ENCODE peak calls at places on chromosomes 16 and 17, in four cellular contexts. O is HL-60, W is K562, B is GM12878. V is an unnamed sample.

GRCh38 chr16:79980650-79981521 is 380.3 kb upstream of the MAF start:
- DNase-seq in O (no peak), W (no peak), B (no peak), V (no peak)

GRCh38 chr17:77233127-77233526 is 92.4 kb downstream of the SEC14L1 start:
- DNase-seq in O (no peak), W (no peak), B (no peak), V (no peak)

GRCh38 chr17:81294512-81295030 is 536 bp downstream of the SLC38A10 start:
- DNase-seq in O (no peak), W (peak), B (no peak), V (no peak)

GRCh38 chr16:3503513-3503912 is 2.7 kb downstream of the CLUAP1 start:
- DNase-seq in O (no peak), W (no peak), B (no peak), V (no peak)

GRCh38 chr16:29674188-29674587 is 4.8 kb upstream of the QPRT start:
- DNase-seq in O (no peak), W (peak), B (no peak), V (no peak)

GRCh38 chr16:84303023-84303422 is 8.3 kb downstream of the WFDC1 start:
- DNase-seq in O (no peak), W (no peak), B (no peak), V (no peak)

GRCh38 chr17:8955021-8955420 is 10.5 kb downstream of the PIK3R5 start:
- DNase-seq in O (no peak), W (no peak), B (no peak), V (no peak)

GRCh38 chr17:77541995-77542394 is 401.2 kb downstream of the SEC14L1 start:
- DNase-seq in O (no peak), W (peak), B (no peak), V (no peak)

GRCh38 chr16:23877107-23878070 is 41.6 kb downstream of the PRKCB start:
- DNase-seq in O (no peak), W (no peak), B (no peak), V (no peak)

GRCh38 chr16:15911198-15911597 is 22.8 kb upstream of the CEP20 start:
- DNase-seq in O (no peak), W (no peak), B (no peak), V (no peak)

GRCh38 chr16:69397821-69398521 is 12.2 kb upstream of the TERF2 start:
- DNase-seq in O (no peak), W (peak), B (peak), V (no peak)

GRCh38 chr16:552171-552570 is 8.0 kb upstream of the PRR35 start:
- DNase-seq in O (no peak), W (no peak), B (no peak), V (no peak)

GRCh38 chr17:73799091-73799490 is 154.8 kb upstream of the SDK2 start:
- DNase-seq in O (no peak), W (no peak), B (no peak), V (no peak)

GRCh38 chr17:51827140-51827539 is 331.4 kb downstream of the CA10 start:
- DNase-seq in O (no peak), W (no peak), B (no peak), V (no peak)

GRCh38 chr16:81261049-81261648 is 22.7 kb downstream of the BCO1 start:
- DNase-seq in O (no peak), W (peak), B (no peak), V (no peak)

GRCh38 chr16:79823644-79824043 is 223.1 kb upstream of the MAF start:
- DNase-seq in O (no peak), W (no peak), B (no peak), V (no peak)

GRCh38 chr17:18250708-18251107 is 7.8 kb downstream of the FLII start:
- DNase-seq in O (no peak), W (no peak), B (no peak), V (no peak)

GRCh38 chr16:66800856-66801255 is 528 bp downstream of the TERB1 start:
- DNase-seq in O (no peak), W (no peak), B (no peak), V (no peak)

GRCh38 chr16:81319221-81319912 is 4.6 kb downstream of the GAN start:
- DNase-seq in O (no peak), W (peak), B (no peak), V (no peak)

GRCh38 chr17:28247671-28248556 is 71.1 kb upstream of the TMEM97 start:
- DNase-seq in O (no peak), W (peak), B (no peak), V (no peak)

GRCh38 chr17:62675260-62675659 is 47.8 kb downstream of the MRC2 start:
- DNase-seq in O (no peak), W (no peak), B (no peak), V (no peak)

GRCh38 chr16:51875834-51876725 is 670.9 kb downstream of the TOX3 start:
- DNase-seq in O (no peak), W (no peak), B (no peak), V (no peak)

GRCh38 chr17:57286372-57287105 is 30.2 kb downstream of the MSI2 start:
- DNase-seq in O (no peak), W (no peak), B (no peak), V (no peak)

GRCh38 chr17:49976163-49976827 is 7.3 kb downstream of the DLX4 start:
- DNase-seq in O (no peak), W (no peak), B (no peak), V (no peak)

GRCh38 chr17:34499576-34499975 is 79.8 kb upstream of the TMEM132E start:
- DNase-seq in O (no peak), W (peak), B (no peak), V (no peak)
- TF ChIP-seq SPI1 in O (no peak), W (peak), B (no peak), V (no peak)

DNA sequence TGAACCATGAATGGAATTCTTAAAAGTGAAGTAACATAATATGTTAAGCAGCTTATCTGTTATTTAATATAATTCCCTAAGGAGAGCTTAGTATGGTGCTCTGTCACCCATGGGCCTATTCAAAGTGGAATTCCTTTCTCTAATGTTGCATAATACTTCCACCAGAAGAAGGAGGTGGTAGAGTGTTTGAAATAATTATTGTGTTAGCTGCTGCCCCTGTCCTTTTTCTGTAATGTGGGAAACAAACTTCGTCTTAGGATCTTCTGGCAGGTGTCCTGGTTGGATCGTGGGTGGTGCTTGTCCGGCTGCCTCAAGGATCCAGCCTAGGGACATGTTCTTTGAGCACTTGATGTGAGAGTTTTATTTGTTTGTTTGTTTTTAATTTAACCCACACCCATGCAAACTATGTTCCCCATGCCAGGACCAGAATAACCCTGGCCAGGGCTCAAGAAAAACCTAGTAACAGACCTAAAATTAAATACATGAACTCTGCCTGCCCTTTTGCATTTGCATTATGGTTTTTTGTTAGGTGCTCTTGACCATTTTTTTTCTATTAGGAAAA is 46.1 kb downstream of the ZNRF1 start:
- DNase-seq in O (no peak), W (no peak), B (no peak), V (no peak)
- TF ChIP-seq SPI1 in O (no peak), W (no peak), B (no peak), V (no peak)

DNA sequence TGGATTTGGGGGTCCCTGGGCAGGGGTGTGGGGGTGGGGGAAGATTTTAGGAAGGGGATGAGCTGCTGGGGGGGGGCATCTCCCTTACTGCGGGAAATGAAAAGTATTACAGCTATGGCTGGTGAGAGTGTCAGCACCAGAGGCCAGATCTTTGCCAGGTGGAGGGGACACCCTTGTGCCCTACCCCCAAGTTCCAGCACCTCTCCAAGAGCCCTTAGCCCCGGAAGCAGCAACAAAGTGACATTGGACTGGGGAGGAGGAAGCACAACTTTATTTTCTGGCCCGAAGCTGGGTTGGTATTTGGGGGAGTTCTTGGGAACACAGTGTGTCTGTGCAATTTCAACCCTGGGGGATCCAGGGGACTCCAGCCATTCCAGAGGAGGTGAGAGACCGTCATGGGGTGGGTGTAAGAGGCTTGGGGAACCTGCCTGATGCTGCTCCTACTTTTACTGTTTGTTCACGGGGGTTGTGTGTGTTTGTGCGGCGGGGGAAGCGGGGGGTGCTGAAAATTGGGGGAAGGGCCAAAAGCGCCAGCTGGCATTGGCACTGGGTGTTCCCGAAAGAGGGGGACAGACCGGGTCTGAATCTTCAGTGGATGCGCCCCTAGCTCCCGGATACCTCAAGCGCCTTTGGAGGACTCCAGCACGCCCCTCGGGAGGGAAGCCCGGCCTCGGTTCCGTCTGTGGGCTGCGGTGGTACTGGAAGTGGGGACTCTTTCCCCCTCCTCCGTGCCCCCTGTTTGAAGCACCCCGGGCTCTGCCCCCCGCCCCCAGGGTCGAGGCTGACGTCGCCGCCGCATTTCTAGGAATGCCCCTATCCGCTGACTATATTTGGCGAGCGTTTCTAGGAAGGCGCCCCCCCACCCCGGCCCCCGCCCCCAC is 230.3 kb downstream of the MRTFB start:
- DNase-seq in O (no peak), W (peak), B (no peak), V (no peak)
- TF ChIP-seq SPI1 in O (no peak), W (no peak), B (no peak), V (no peak)

GRCh38 chr17:6546069-6546718 is 10.2 kb downstream of the PITPNM3 start:
- DNase-seq in O (no peak), W (no peak), B (peak), V (no peak)
- TF ChIP-seq SPI1 in O (no peak), W (no peak), B (no peak), V (no peak)

GRCh38 chr16:2244926-2245795 is 6.2 kb downstream of the ECI1 start:
- DNase-seq in O (no peak), W (no peak), B (no peak), V (no peak)
- TF ChIP-seq SPI1 in O (no peak), W (no peak), B (no peak), V (no peak)

V was measured in GM12891.